ENCODE peak calls at places on chromosomes 1 and 21, in six cellular contexts. N, S, I, U, T and D are unnamed samples.

GRCh38 chr1:151399890-151400235 is 490 bp downstream of the PSMB4 start:
- DNase-seq in T (no peak), S (no peak), U (peak), N (peak), I (no peak), D (no peak)

GRCh38 chr1:27973771-27974452 is 14.1 kb downstream of the XKR8 start:
- DNase-seq in U (no peak), N (no peak), I (no peak), T (no peak), S (no peak), D (no peak)

GRCh38 chr21:34992736-34993135 is 56.4 kb downstream of the RUNX1 start:
- DNase-seq in N (peak), S (no peak), T (no peak), I (no peak), U (no peak), D (no peak)

GRCh38 chr1:223425550-223425949 is 32.3 kb downstream of the CCDC185 start:
- DNase-seq in U (no peak), I (no peak), N (peak), T (no peak), S (no peak), D (no peak)

GRCh38 chr1:184520343-184520742 is 133.5 kb downstream of the C1orf21 start:
- DNase-seq in S (no peak), U (no peak), N (no peak), T (no peak), I (no peak), D (no peak)

GRCh38 chr1:224264321-224264720 is 65.7 kb downstream of the NVL start:
- DNase-seq in N (no peak), I (no peak), T (no peak), U (no peak), S (no peak), D (no peak)

GRCh38 chr1:153742411-153743142 is 14.7 kb downstream of the INTS3 start:
- DNase-seq in I (no peak), S (no peak), T (no peak), U (no peak), N (peak), D (peak)

GRCh38 chr1:20921285-20921684 is 134.2 kb upstream of the HP1BP3 start:
- DNase-seq in I (no peak), U (no peak), T (no peak), S (no peak), N (no peak), D (no peak)

GRCh38 chr1:18820791-18821641 is 38.4 kb downstream of the TAS1R2 start:
- DNase-seq in T (peak), S (peak), N (peak), I (peak), U (peak), D (no peak)

GRCh38 chr1:51422367-51423097 is 92.2 kb upstream of the TTC39A start:
- DNase-seq in T (no peak), I (no peak), N (no peak), U (no peak), S (no peak), D (no peak)

GRCh38 chr1:230191079-230191478 is 124.0 kb downstream of the GALNT2 start:
- DNase-seq in I (no peak), S (peak), N (peak), U (no peak), T (no peak), D (no peak)

GRCh38 chr1:40915581-40915980 is 53.4 kb upstream of the CITED4 start:
- DNase-seq in T (no peak), U (no peak), I (no peak), S (no peak), N (no peak), D (no peak)

GRCh38 chr1:38028105-38028591 is 15.6 kb downstream of the UTP11 start:
- DNase-seq in T (no peak), N (no peak), U (no peak), S (no peak), I (no peak), D (no peak)

GRCh38 chr1:113390871-113391642 is 742 bp downstream of the MAGI3 start:
- DNase-seq in N (peak), S (peak), I (peak), T (peak), U (peak), D (no peak)

GRCh38 chr1:116372186-116372585 is 858 bp upstream of the ATP1A1 start:
- DNase-seq in T (no peak), N (no peak), S (no peak), I (no peak), U (no peak), D (no peak)

GRCh38 chr1:3614755-3615742 is 3.7 kb upstream of the MEGF6 start:
- DNase-seq in T (no peak), N (no peak), S (peak), U (no peak), I (peak), D (no peak)

GRCh38 chr1:27588256-27589232 is 15.4 kb downstream of the AHDC1 start:
- DNase-seq in S (peak), N (peak), U (no peak), T (no peak), I (no peak), D (no peak)

GRCh38 chr1:241733899-241734298 is 81.8 kb downstream of the WDR64 start:
- DNase-seq in I (no peak), S (no peak), N (no peak), T (no peak), U (no peak), D (no peak)

GRCh38 chr1:66302184-66302742 is 231.7 kb upstream of the SGIP1 start:
- DNase-seq in U (no peak), I (no peak), S (no peak), N (no peak), T (no peak), D (no peak)

GRCh38 chr1:22831729-22832413 is 121.2 kb downstream of the EPHB2 start:
- DNase-seq in T (peak), I (peak), U (peak), N (peak), S (peak), D (peak)

GRCh38 chr1:170604065-170604464 is 59.9 kb upstream of the PRRX1 start:
- DNase-seq in I (no peak), S (no peak), T (no peak), U (no peak), N (peak), D (no peak)

GRCh38 chr1:204359474-204360255 is at the start of gene PLEKHA6:
- DNase-seq in N (peak), U (no peak), I (no peak), T (peak), S (no peak), D (no peak)

GRCh38 chr21:45283611-45284455 is 3.9 kb downstream of the POFUT2 start:
- DNase-seq in U (no peak), I (no peak), S (no peak), T (no peak), N (no peak), D (no peak)

GRCh38 chr1:223402790-223403142 is 9.6 kb downstream of the CCDC185 start:
- DNase-seq in N (no peak), S (no peak), T (no peak), U (no peak), I (no peak), D (no peak)

GRCh38 chr1:222109836-222110235 is 367.9 kb upstream of the DUSP10 start:
- DNase-seq in S (no peak), U (no peak), N (no peak), T (no peak), I (no peak), D (no peak)

GRCh38 chr1:66243548-66244130 is 290.3 kb upstream of the SGIP1 start:
- DNase-seq in T (no peak), N (no peak), I (no peak), S (peak), U (peak), D (no peak)

GRCh38 chr1:159056069-159056698 is 20.4 kb downstream of the AIM2 start:
- DNase-seq in N (peak), U (no peak), S (no peak), T (no peak), I (no peak), D (no peak)

GRCh38 chr1:204584699-204585372 is 68.6 kb downstream of the MDM4 start:
- DNase-seq in S (no peak), U (no peak), I (no peak), T (no peak), N (no peak), D (no peak)

GRCh38 chr1:165169729-165170128 is 186.8 kb downstream of the LMX1A start:
- DNase-seq in S (no peak), N (no peak), I (no peak), T (no peak), U (no peak), D (no peak)

GRCh38 chr1:165173409-165173808 is 183.1 kb downstream of the LMX1A start:
- DNase-seq in N (no peak), T (no peak), S (no peak), I (no peak), U (no peak), D (no peak)

GRCh38 chr1:165172666-165173065 is 183.8 kb downstream of the LMX1A start:
- DNase-seq in T (no peak), S (no peak), N (no peak), U (no peak), I (no peak), D (no peak)

GRCh38 chr1:165174485-165174884 is 182.0 kb downstream of the LMX1A start:
- DNase-seq in U (no peak), S (no peak), T (no peak), N (no peak), I (no peak), D (no peak)

DNA sequence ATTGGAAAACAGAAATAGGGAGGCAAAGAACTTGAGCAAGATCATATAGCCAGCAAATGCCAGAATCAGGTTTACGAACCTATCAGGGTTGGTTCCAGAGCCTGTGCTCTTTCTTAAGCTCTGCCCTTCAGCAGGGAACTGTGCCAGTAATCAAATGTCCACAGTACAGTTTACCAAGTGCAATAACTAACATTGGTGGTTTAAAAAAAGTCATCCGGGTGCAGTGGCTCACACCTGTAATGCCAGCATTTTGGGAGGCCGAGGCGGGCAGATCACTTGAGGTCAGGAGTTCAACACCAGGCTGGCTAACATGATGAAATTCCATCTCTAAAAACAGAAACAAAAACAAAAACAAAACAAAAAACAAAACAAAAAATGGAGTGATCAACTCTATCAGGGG is 182.7 kb downstream of the LMX1A start:
- DNase-seq in I (no peak), U (no peak), S (no peak), N (no peak), T (no peak), D (no peak)
- H3K27ac ChIP-seq in I (no peak), U (no peak), S (no peak), N (no peak), T (no peak), D (no peak)

GRCh38 chr1:10753279-10753678 is 43.2 kb downstream of the CASZ1 start:
- DNase-seq in S (no peak), U (peak), I (no peak), T (no peak), N (no peak), D (no peak)

GRCh38 chr1:10759413-10760200 is 36.8 kb downstream of the CASZ1 start:
- DNase-seq in N (no peak), U (peak), T (no peak), S (no peak), I (no peak), D (no peak)

GRCh38 chr1:10756842-10757241 is 39.6 kb downstream of the CASZ1 start:
- DNase-seq in T (no peak), S (no peak), U (no peak), I (no peak), N (no peak), D (no peak)

GRCh38 chr1:10754571-10755329 is 41.7 kb downstream of the CASZ1 start:
- DNase-seq in N (no peak), U (no peak), S (no peak), I (no peak), T (no peak), D (no peak)

GRCh38 chr1:10755977-10756521 is 40.4 kb downstream of the CASZ1 start:
- DNase-seq in N (peak), U (peak), I (no peak), S (peak), T (no peak), D (no peak)
- H3K27ac ChIP-seq in N (no peak), U (peak), I (no peak), S (no peak), T (no peak), D (no peak)

DNA sequence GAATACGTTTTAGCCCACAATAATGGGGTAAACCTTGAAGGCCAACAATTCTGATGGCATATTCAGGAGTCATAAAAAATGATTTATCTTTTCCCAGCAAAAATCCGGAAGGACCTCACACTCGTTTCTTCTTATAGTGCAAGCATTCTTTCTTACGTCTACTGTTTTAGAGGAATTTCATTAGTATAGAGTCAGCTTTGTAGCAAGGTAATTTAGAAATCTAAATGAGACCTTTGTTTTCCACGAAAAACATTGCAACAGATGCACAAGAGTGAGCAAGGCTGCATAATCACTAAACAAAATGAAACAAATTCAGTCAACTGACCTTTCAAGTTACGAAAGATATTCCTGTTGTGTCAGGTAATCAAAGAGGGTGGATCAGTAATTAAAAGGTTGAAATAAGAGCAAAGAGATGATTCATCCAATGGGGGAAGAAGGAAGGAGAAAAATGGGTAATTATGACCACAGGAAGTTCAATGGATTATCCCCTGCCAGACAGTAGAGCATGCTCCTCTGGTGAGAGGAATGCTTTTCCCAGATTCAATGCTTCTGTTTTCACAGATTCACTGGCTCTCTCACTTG is 558 bp upstream of the CSDE1 start:
- DNase-seq in U (peak), I (no peak), N (peak), T (no peak), S (no peak), D (peak)
- H3K27ac ChIP-seq in U (peak), I (peak), N (peak), T (peak), S (peak), D (peak)

GRCh38 chr1:103087261-103087660 is 21.1 kb downstream of the COL11A1 start:
- DNase-seq in I (no peak), T (no peak), U (no peak), N (no peak), S (no peak), D (no peak)

DNA sequence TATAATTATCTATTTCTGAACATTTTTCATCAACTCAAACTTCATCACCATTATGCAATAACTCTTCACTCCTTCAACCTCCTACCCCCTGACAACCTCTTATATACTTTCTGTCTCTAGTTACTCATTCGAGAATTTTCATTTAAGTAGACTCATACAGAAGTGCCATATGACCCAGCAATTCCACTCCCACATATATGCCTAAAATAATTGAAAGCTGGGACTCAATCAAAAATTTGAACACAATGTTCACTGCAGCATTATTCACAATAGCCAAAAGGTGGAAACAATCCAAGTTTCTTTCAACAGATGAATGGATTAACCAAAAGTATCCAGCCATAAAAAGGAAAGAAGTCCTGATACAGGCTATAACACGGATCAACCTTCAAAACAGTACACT is 24.1 kb downstream of the COL11A1 start:
- DNase-seq in T (no peak), I (no peak), U (no peak), N (no peak), S (no peak), D (no peak)
- H3K27ac ChIP-seq in T (no peak), I (no peak), U (no peak), N (no peak), S (no peak), D (no peak)